ENCODE peak calls at places on chromosomes 3 and 15, in ten cellular contexts. O, K, D, A, E, C, V, I, Z and T are unnamed samples.

GRCh38 chr3:122948398-122948797 is 79.2 kb downstream of the SEMA5B start:
- DNase-seq in O (no peak), K (no peak), D (no peak), A (no peak), E (no peak), C (no peak), V (no peak), I (peak), Z (no peak), T (peak)

GRCh38 chr15:77455696-77456293 is 35.1 kb downstream of the HMG20A start:
- DNase-seq in O (no peak), K (no peak), D (peak), A (peak), E (no peak), C (no peak), V (no peak), I (no peak), Z (no peak), T (no peak)

GRCh38 chr15:26082833-26083174 is 219.7 kb upstream of the ATP10A start:
- DNase-seq in O (no peak), K (no peak), D (no peak), A (no peak), E (no peak), C (no peak), V (peak), I (no peak), Z (no peak), T (no peak)

GRCh38 chr3:10753964-10754363 is 62.1 kb upstream of the SLC6A11 start:
- DNase-seq in O (no peak), K (no peak), D (peak), A (peak), E (no peak), C (no peak), V (no peak), I (peak), Z (peak), T (peak)

GRCh38 chr15:63157891-63158431 is 684 bp upstream of the RPS27L start:
- DNase-seq in O (peak), K (peak), D (peak), A (peak), E (peak), C (peak), V (peak), I (no peak), Z (peak), T (peak)

GRCh38 chr3:152236741-152237140 is 32.0 kb upstream of the MBNL1 start:
- DNase-seq in O (no peak), K (no peak), D (no peak), A (peak), E (no peak), C (no peak), V (no peak), I (no peak), Z (no peak), T (no peak)

GRCh38 chr15:63476229-63476632 is 28.2 kb upstream of the USP3 start:
- DNase-seq in O (no peak), K (no peak), D (no peak), A (peak), E (no peak), C (no peak), V (no peak), I (no peak), Z (no peak), T (no peak)

GRCh38 chr3:129176051-129176450 is 7.6 kb downstream of the CNBP start:
- DNase-seq in O (no peak), K (no peak), D (no peak), A (no peak), E (no peak), C (no peak), V (no peak), I (no peak), Z (no peak), T (no peak)

GRCh38 chr15:48388017-48388936 is 57.0 kb downstream of the DUT start:
- DNase-seq in O (no peak), K (no peak), D (no peak), A (peak), E (no peak), C (no peak), V (no peak), I (no peak), Z (no peak), T (no peak)

GRCh38 chr3:194187543-194187942 is 51.6 kb downstream of the HES1 start:
- DNase-seq in O (no peak), K (no peak), D (no peak), A (no peak), E (no peak), C (no peak), V (no peak), I (no peak), Z (no peak), T (no peak)

GRCh38 chr3:144128117-144128892 is 156.7 kb downstream of the DIPK2A start:
- DNase-seq in O (peak), K (no peak), D (peak), A (no peak), E (no peak), C (no peak), V (no peak), I (no peak), Z (no peak), T (no peak)

GRCh38 chr15:25829075-25829474 is 34.1 kb downstream of the ATP10A start:
- DNase-seq in O (no peak), K (no peak), D (no peak), A (peak), E (no peak), C (no peak), V (no peak), I (no peak), Z (no peak), T (no peak)

GRCh38 chr15:26662226-26662750 is 110.6 kb downstream of the GABRB3 start:
- DNase-seq in O (no peak), K (no peak), D (no peak), A (no peak), E (no peak), C (no peak), V (no peak), I (no peak), Z (no peak), T (peak)

GRCh38 chr3:71129611-71130515 is 453.7 kb downstream of the FOXP1 start:
- DNase-seq in O (no peak), K (no peak), D (no peak), A (peak), E (no peak), C (no peak), V (no peak), I (no peak), Z (peak), T (peak)

GRCh38 chr15:80626643-80627120 is 68.4 kb upstream of the ABHD17C start:
- DNase-seq in O (no peak), K (no peak), D (no peak), A (no peak), E (no peak), C (no peak), V (no peak), I (no peak), Z (no peak), T (no peak)

GRCh38 chr3:17865626-17866025 is 123.2 kb upstream of the TBC1D5 start:
- DNase-seq in O (no peak), K (no peak), D (no peak), A (no peak), E (no peak), C (no peak), V (no peak), I (no peak), Z (no peak), T (no peak)

GRCh38 chr15:43550527-43551363 is 33.3 kb downstream of the MAP1A start:
- DNase-seq in O (no peak), K (no peak), D (no peak), A (peak), E (no peak), C (no peak), V (no peak), I (no peak), Z (no peak), T (no peak)

GRCh38 chr3:133954961-133955360 is 59.3 kb upstream of the RAB6B start:
- DNase-seq in O (no peak), K (no peak), D (no peak), A (no peak), E (no peak), C (no peak), V (no peak), I (no peak), Z (no peak), T (no peak)

GRCh38 chr15:36753173-36753572 is 173.7 kb downstream of the CDIN1 start:
- DNase-seq in O (no peak), K (no peak), D (no peak), A (peak), E (no peak), C (no peak), V (no peak), I (peak), Z (no peak), T (no peak)

GRCh38 chr3:172057624-172058023 is 18.2 kb downstream of the FNDC3B start:
- DNase-seq in O (no peak), K (no peak), D (no peak), A (no peak), E (no peak), C (no peak), V (no peak), I (no peak), Z (no peak), T (no peak)

GRCh38 chr3:10303105-10303504 is 10.4 kb upstream of the GHRL start:
- DNase-seq in O (no peak), K (no peak), D (no peak), A (no peak), E (no peak), C (no peak), V (no peak), I (no peak), Z (no peak), T (no peak)

GRCh38 chr3:178159691-178160090 is 376.5 kb upstream of the KCNMB2 start:
- DNase-seq in O (no peak), K (no peak), D (no peak), A (peak), E (no peak), C (no peak), V (no peak), I (no peak), Z (no peak), T (no peak)

GRCh38 chr3:66816110-66816761 is 181.9 kb upstream of the KBTBD8 start:
- DNase-seq in O (peak), K (no peak), D (peak), A (peak), E (no peak), C (no peak), V (peak), I (no peak), Z (peak), T (peak)

GRCh38 chr3:174891524-174892203 is 32.5 kb downstream of the NAALADL2 start:
- DNase-seq in O (no peak), K (no peak), D (no peak), A (no peak), E (no peak), C (no peak), V (no peak), I (peak), Z (no peak), T (no peak)

GRCh38 chr15:47294765-47295259 is 422.5 kb upstream of the SEMA6D start:
- DNase-seq in O (no peak), K (no peak), D (no peak), A (no peak), E (no peak), C (no peak), V (no peak), I (no peak), Z (no peak), T (no peak)

GRCh38 chr15:73993211-73993994 is 1.1 kb upstream of the PML start:
- DNase-seq in O (no peak), K (no peak), D (no peak), A (no peak), E (no peak), C (no peak), V (no peak), I (no peak), Z (no peak), T (no peak)

GRCh38 chr15:33580526-33580925 is 269.8 kb downstream of the RYR3 start:
- DNase-seq in O (no peak), K (no peak), D (no peak), A (peak), E (no peak), C (no peak), V (no peak), I (no peak), Z (no peak), T (no peak)

GRCh38 chr15:50116477-50116876 is 2.6 kb downstream of the ATP8B4 start:
- DNase-seq in O (no peak), K (no peak), D (peak), A (no peak), E (no peak), C (no peak), V (no peak), I (peak), Z (no peak), T (peak)

GRCh38 chr3:59595830-59596229 is 546.0 kb upstream of the CFAP20DC start:
- DNase-seq in O (no peak), K (no peak), D (no peak), A (no peak), E (no peak), C (no peak), V (no peak), I (no peak), Z (no peak), T (no peak)

GRCh38 chr3:56829543-56829942 is 27.8 kb upstream of the ARHGEF3 start:
- DNase-seq in O (no peak), K (no peak), D (no peak), A (no peak), E (no peak), C (no peak), V (no peak), I (no peak), Z (no peak), T (no peak)

GRCh38 chr3:25507811-25508210 is 79.7 kb downstream of the RARB start:
- DNase-seq in O (no peak), K (no peak), D (no peak), A (no peak), E (no peak), C (no peak), V (no peak), I (no peak), Z (no peak), T (no peak)

GRCh38 chr15:88987590-88987950 is 74.4 kb upstream of the MFGE8 start:
- DNase-seq in O (no peak), K (no peak), D (no peak), A (no peak), E (no peak), C (no peak), V (no peak), I (no peak), Z (no peak), T (no peak)

GRCh38 chr3:129560269-129560787 is 17.4 kb downstream of the H1-8 start:
- DNase-seq in O (no peak), K (no peak), D (no peak), A (peak), E (peak), C (no peak), V (no peak), I (no peak), Z (no peak), T (no peak)

GRCh38 chr15:52206446-52206845 is 15.3 kb upstream of the GNB5 start:
- DNase-seq in O (no peak), K (no peak), D (no peak), A (no peak), E (no peak), C (no peak), V (no peak), I (no peak), Z (no peak), T (no peak)
- TF ChIP-seq CTCF in O (no peak), K (no peak), D (no peak), A (no peak), E (no peak), C (no peak), V (no peak), I (no peak), Z (no peak), T (no peak)

GRCh38 chr3:111956449-111956848 is 22.4 kb upstream of the ABHD10 start:
- DNase-seq in O (no peak), K (no peak), D (no peak), A (no peak), E (no peak), C (no peak), V (no peak), I (no peak), Z (no peak), T (no peak)

GRCh38 chr3:111963424-111963823 is 15.4 kb upstream of the ABHD10 start:
- DNase-seq in O (no peak), K (no peak), D (no peak), A (peak), E (no peak), C (no peak), V (no peak), I (no peak), Z (no peak), T (no peak)

GRCh38 chr3:111956995-111957736 is 21.7 kb upstream of the ABHD10 start:
- DNase-seq in O (no peak), K (no peak), D (no peak), A (no peak), E (no peak), C (no peak), V (no peak), I (no peak), Z (no peak), T (no peak)

GRCh38 chr3:111965484-111965883 is 13.3 kb upstream of the ABHD10 start:
- DNase-seq in O (no peak), K (no peak), D (no peak), A (no peak), E (no peak), C (no peak), V (no peak), I (no peak), Z (no peak), T (no peak)

GRCh38 chr3:111961461-111962269 is 17.2 kb upstream of the ABHD10 start:
- DNase-seq in O (no peak), K (no peak), D (no peak), A (no peak), E (no peak), C (no peak), V (no peak), I (no peak), Z (no peak), T (no peak)
- TF ChIP-seq CTCF in O (no peak), K (no peak), D (no peak), A (no peak), E (no peak), C (no peak), V (no peak), I (no peak), Z (no peak), T (no peak)

GRCh38 chr3:183502782-183503181 is 52.7 kb downstream of the KLHL6 start:
- DNase-seq in O (no peak), K (no peak), D (no peak), A (peak), E (no peak), C (no peak), V (no peak), I (no peak), Z (no peak), T (no peak)
- TF ChIP-seq CTCF in O (no peak), K (no peak), D (no peak), A (peak), E (no peak), C (no peak), V (no peak), I (no peak), Z (no peak), T (no peak)

GRCh38 chr3:126958638-126959085 is 24.3 kb upstream of the PLXNA1 start:
- DNase-seq in O (no peak), K (no peak), D (no peak), A (no peak), E (no peak), C (peak), V (no peak), I (no peak), Z (no peak), T (no peak)

GRCh38 chr3:126959144-126959920 is 23.6 kb upstream of the PLXNA1 start:
- DNase-seq in O (no peak), K (no peak), D (no peak), A (no peak), E (no peak), C (peak), V (no peak), I (no peak), Z (no peak), T (no peak)

GRCh38 chr3:126960604-126960995 is 22.3 kb upstream of the PLXNA1 start:
- DNase-seq in O (no peak), K (no peak), D (no peak), A (no peak), E (no peak), C (peak), V (no peak), I (no peak), Z (no peak), T (no peak)

GRCh38 chr3:126961191-126961790 is 21.6 kb upstream of the PLXNA1 start:
- DNase-seq in O (peak), K (no peak), D (peak), A (peak), E (peak), C (peak), V (peak), I (no peak), Z (no peak), T (no peak)

DNA sequence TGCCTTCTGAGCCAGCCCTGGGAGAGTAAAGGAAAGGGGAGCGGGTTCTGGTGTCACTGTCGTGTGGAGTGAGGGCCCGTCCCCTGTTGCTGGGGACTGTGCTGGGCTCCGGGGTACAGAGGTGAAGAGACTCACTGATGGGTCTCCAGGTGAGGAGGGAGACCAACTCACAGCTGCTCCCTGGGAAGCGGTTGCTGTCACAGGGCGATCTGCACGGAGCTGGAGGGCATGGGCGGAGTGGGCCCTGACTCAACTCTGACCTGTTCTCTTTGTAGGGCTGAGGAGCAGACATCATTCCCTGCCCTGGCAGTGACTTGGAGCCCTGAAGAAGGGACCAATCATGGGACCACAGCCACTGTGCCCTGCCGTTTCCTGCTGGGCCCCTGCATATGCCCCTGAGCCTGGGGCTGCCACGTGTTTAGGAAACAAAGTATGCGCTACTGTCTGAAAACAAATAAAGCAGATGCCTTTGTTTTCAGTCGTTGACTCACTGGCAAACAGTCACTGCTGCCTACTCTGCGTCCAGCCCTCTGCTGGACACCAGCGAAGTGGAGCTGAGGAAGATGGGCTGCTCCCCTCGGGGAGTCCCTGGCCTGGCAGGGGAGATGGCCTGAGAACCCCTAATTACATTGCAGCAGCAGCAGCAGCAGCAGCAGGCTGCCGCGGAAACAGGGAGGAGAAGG is 22.9 kb upstream of the PLXNA1 start:
- DNase-seq in O (no peak), K (no peak), D (no peak), A (peak), E (no peak), C (no peak), V (no peak), I (no peak), Z (no peak), T (no peak)
- TF ChIP-seq CTCF in O (no peak), K (no peak), D (no peak), A (peak), E (no peak), C (no peak), V (no peak), I (no peak), Z (no peak), T (no peak)

GRCh38 chr3:50504681-50505080 is 1.2 kb upstream of the CACNA2D2 start:
- DNase-seq in O (no peak), K (no peak), D (no peak), A (no peak), E (no peak), C (no peak), V (no peak), I (no peak), Z (no peak), T (no peak)

GRCh38 chr3:50502584-50503423 is 630 bp downstream of the CACNA2D2 start:
- DNase-seq in O (peak), K (no peak), D (no peak), A (no peak), E (no peak), C (no peak), V (no peak), I (peak), Z (peak), T (no peak)

GRCh38 chr3:50503947-50504346 is 513 bp upstream of the CACNA2D2 start:
- DNase-seq in O (no peak), K (no peak), D (no peak), A (no peak), E (no peak), C (no peak), V (no peak), I (peak), Z (no peak), T (no peak)

GRCh38 chr3:50502225-50502583 is 1.2 kb downstream of the CACNA2D2 start:
- DNase-seq in O (no peak), K (no peak), D (no peak), A (no peak), E (no peak), C (no peak), V (no peak), I (no peak), Z (no peak), T (no peak)

GRCh38 chr3:50503504-50503903 is at the start of gene CACNA2D2:
- DNase-seq in O (peak), K (peak), D (peak), A (peak), E (peak), C (peak), V (peak), I (peak), Z (peak), T (no peak)
- TF ChIP-seq CTCF in O (no peak), K (no peak), D (no peak), A (no peak), E (no peak), C (no peak), V (no peak), I (no peak), Z (no peak), T (no peak)

DNA sequence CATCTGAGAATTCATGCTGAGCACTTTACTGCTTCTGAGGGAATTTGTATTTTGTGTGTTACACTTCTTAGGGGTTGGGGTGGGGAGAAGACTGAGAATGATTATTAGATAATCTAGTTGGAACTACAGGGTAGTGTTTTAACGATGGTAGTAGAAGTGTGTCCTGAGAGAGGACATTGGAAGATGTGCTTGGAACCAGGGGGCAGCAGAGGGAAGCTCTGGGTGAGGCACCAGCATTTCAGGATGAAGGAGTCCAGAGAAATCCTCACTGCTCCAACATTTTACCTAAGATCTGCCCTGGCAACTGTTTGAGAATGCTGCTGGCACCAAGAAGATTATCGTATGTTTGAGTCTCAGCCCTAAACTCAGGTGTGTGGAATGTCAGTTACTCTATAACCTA is 145.5 kb downstream of the SQOR start:
- DNase-seq in O (no peak), K (no peak), D (no peak), A (no peak), E (no peak), C (no peak), V (no peak), I (peak), Z (no peak), T (no peak)
- TF ChIP-seq CTCF in O (no peak), K (no peak), D (no peak), A (peak), E (no peak), C (no peak), V (no peak), I (no peak), Z (no peak), T (no peak)